ENCODE peak calls at places on chromosomes 13 and 19, in nine cellular contexts. C is amygdala; D is hypothalamus; E is NAMALWA; I is esophagus squamous epithelium; K is anterior cingulate cortex; J is stromal cell of bone marrow; G is stimulated activated CD8-positive, alpha-beta memory T cell treated with anti-CD3 and anti-CD28 coated beads, Interleukin-15, amount 100 ng/mL, for 24 hours; W is colonic mucosa. Q is an unnamed sample.

GRCh38 chr13:43005460-43006236 is 13.6 kb upstream of the EPSTI1 start:
- DNase-seq in C (no peak), D (no peak), E (no peak), I (no peak), K (no peak), J (no peak), G (no peak), W (no peak), Q (no peak)

GRCh38 chr19:33927789-33928457 is 131.3 kb downstream of the KCTD15 start:
- DNase-seq in C (no peak), D (no peak), E (no peak), I (no peak), K (no peak), J (no peak), G (no peak), W (no peak), Q (no peak)

GRCh38 chr13:75455962-75456361 is 26.0 kb downstream of the TBC1D4 start:
- DNase-seq in C (no peak), D (no peak), E (no peak), I (no peak), K (no peak), J (no peak), G (no peak), W (no peak), Q (no peak)

GRCh38 chr13:41492432-41493267 is 35.3 kb downstream of the RGCC start:
- DNase-seq in C (no peak), D (no peak), E (peak; percentile 51), I (no peak), K (no peak), J (no peak), G (no peak), W (no peak), Q (no peak)

GRCh38 chr13:27354379-27354778 is 70.0 kb upstream of the GTF3A start:
- DNase-seq in C (no peak), D (no peak), E (no peak), I (no peak), K (no peak), J (peak; percentile 62), G (no peak), W (no peak), Q (no peak)

GRCh38 chr13:26660761-26661160 is 99.8 kb downstream of the GPR12 start:
- DNase-seq in C (no peak), D (no peak), E (no peak), I (no peak), K (no peak), J (no peak), G (no peak), W (no peak), Q (no peak)

GRCh38 chr19:55354698-55355212 is at the start of gene COX6B2:
- DNase-seq in C (no peak), D (no peak), E (no peak), I (no peak), K (no peak), J (no peak), G (no peak), W (no peak), Q (no peak)

GRCh38 chr13:75908137-75908536 is 272.0 kb downstream of the LMO7 start:
- DNase-seq in C (no peak), D (no peak), E (no peak), I (no peak), K (no peak), J (no peak), G (no peak), W (peak; percentile 21), Q (no peak)

GRCh38 chr19:18596752-18597157 is 8.2 kb downstream of the REX1BD start:
- DNase-seq in C (no peak), D (no peak), E (no peak), I (no peak), K (no peak), J (no peak), G (no peak), W (peak; percentile 66), Q (peak; percentile 79)

GRCh38 chr19:38837656-38838121 is 6.1 kb upstream of the ECH1 start:
- DNase-seq in C (no peak), D (no peak), E (no peak), I (no peak), K (no peak), J (no peak), G (no peak), W (no peak), Q (no peak)

GRCh38 chr19:48596237-48596636 is 10.3 kb upstream of the SPACA4 start:
- DNase-seq in C (no peak), D (no peak), E (no peak), I (no peak), K (no peak), J (no peak), G (no peak), W (no peak), Q (no peak)

GRCh38 chr19:45423589-45424190 is at the start of gene ERCC1:
- DNase-seq in C (peak; percentile 92), D (peak; percentile 84), E (peak; percentile 92), I (peak; percentile 82), K (peak; percentile 82), J (peak; percentile 86), G (no peak), W (no peak), Q (peak; percentile 94)

GRCh38 chr13:92640936-92641335 is 585.7 kb upstream of the GPC6 start:
- DNase-seq in C (no peak), D (no peak), E (no peak), I (no peak), K (no peak), J (no peak), G (no peak), W (no peak), Q (no peak)

GRCh38 chr19:16232568-16232967 is 34.9 kb downstream of the AP1M1 start:
- DNase-seq in C (no peak), D (no peak), E (no peak), I (no peak), K (no peak), J (no peak), G (no peak), W (no peak), Q (no peak)

GRCh38 chr19:33000510-33000909 is 28.5 kb downstream of the FAAP24 start:
- DNase-seq in C (no peak), D (no peak), E (no peak), I (no peak), K (no peak), J (no peak), G (no peak), W (no peak), Q (no peak)

GRCh38 chr13:75016225-75016624 is 465.7 kb downstream of the TBC1D4 start:
- DNase-seq in C (no peak), D (no peak), E (no peak), I (no peak), K (no peak), J (no peak), G (no peak), W (no peak), Q (no peak)

GRCh38 chr19:31348416-31349159 is 648 bp downstream of the TSHZ3 start:
- DNase-seq in C (no peak), D (no peak), E (no peak), I (no peak), K (no peak), J (no peak), G (no peak), W (no peak), Q (peak; percentile 29)

GRCh38 chr19:29873801-29874575 is 62.2 kb downstream of the CCNE1 start:
- DNase-seq in C (no peak), D (no peak), E (no peak), I (no peak), K (no peak), J (no peak), G (no peak), W (no peak), Q (no peak)

GRCh38 chr19:3073159-3073563 is 10.9 kb upstream of the TLE5 start:
- DNase-seq in C (no peak), D (no peak), E (no peak), I (no peak), K (no peak), J (no peak), G (no peak), W (peak; percentile 50), Q (peak; percentile 93)

GRCh38 chr13:90800082-90800746 is 547.3 kb upstream of the MIR17HG start:
- DNase-seq in C (peak; percentile 26), D (peak; percentile 3), E (no peak), I (no peak), K (no peak), J (no peak), G (no peak), W (peak; percentile 18), Q (peak; percentile 32)

GRCh38 chr13:43787998-43788397 is 1.2 kb upstream of the ENOX1 start:
- DNase-seq in C (no peak), D (no peak), E (no peak), I (no peak), K (no peak), J (no peak), G (no peak), W (no peak), Q (peak; percentile 89)

GRCh38 chr13:85528578-85529215 is 270.5 kb downstream of the SLITRK6 start:
- DNase-seq in C (no peak), D (no peak), E (no peak), I (no peak), K (no peak), J (no peak), G (no peak), W (no peak), Q (peak; percentile 21)

GRCh38 chr13:106499905-106500304 is 35.6 kb downstream of the EFNB2 start:
- DNase-seq in C (no peak), D (no peak), E (no peak), I (no peak), K (no peak), J (no peak), G (no peak), W (no peak), Q (no peak)

GRCh38 chr13:62432906-62433305 is 1017.3 kb upstream of the PCDH20 start:
- DNase-seq in C (no peak), D (no peak), E (peak; percentile 25), I (no peak), K (no peak), J (no peak), G (no peak), W (no peak), Q (no peak)

GRCh38 chr13:91308299-91308698 is 39.2 kb upstream of the MIR17HG start:
- DNase-seq in C (no peak), D (no peak), E (peak; percentile 66), I (no peak), K (no peak), J (no peak), G (no peak), W (no peak), Q (no peak)

GRCh38 chr19:8510589-8511115 is 3.3 kb downstream of the ZNF414 start:
- DNase-seq in C (no peak), D (no peak), E (no peak), I (no peak), K (no peak), J (no peak), G (no peak), W (no peak), Q (no peak)

GRCh38 chr19:30336290-30336689 is 35.9 kb upstream of the ZNF536 start:
- DNase-seq in C (no peak), D (no peak), E (no peak), I (no peak), K (no peak), J (no peak), G (no peak), W (no peak), Q (no peak)

GRCh38 chr13:35512271-35512920 is 35.9 kb upstream of the MAB21L1 start:
- DNase-seq in C (no peak), D (no peak), E (no peak), I (no peak), K (no peak), J (peak; percentile 93), G (no peak), W (no peak), Q (no peak)

GRCh38 chr13:58476176-58476575 is 844.6 kb downstream of the PCDH17 start:
- DNase-seq in C (no peak), D (no peak), E (no peak), I (no peak), K (no peak), J (no peak), G (no peak), W (no peak), Q (no peak)

GRCh38 chr13:23608704-23609413 is 38.6 kb downstream of the TNFRSF19 start:
- DNase-seq in C (no peak), D (no peak), E (no peak), I (no peak), K (peak; percentile 6), J (no peak), G (no peak), W (peak; percentile 25), Q (no peak)

Q was measured in SK-N-DZ.